ENCODE peak calls at places on chromosomes 13 and 19, in nine cellular contexts. One of them, this sample, is unnamed.

GRCh38 chr13:51435002-51435578 is 17.7 kb downstream of the INTS6 start:
- DNase-seq in cerebellar cortex: no peak
- DNase-seq in type B pancreatic cell: no peak
- DNase-seq in dorsolateral prefrontal cortex: no peak
- DNase-seq in substantia nigra: no peak
- DNase-seq in heart left ventricle: no peak
- DNase-seq in GM04503: no peak
- DNase-seq in progenitor cell of endocrine pancreas: no peak
- DNase-seq in cardiac fibroblast: peak
- DNase-seq in this sample: no peak

GRCh38 chr19:35648017-35648961 is at the start of gene COX6B1:
- DNase-seq in type B pancreatic cell: peak
- DNase-seq in heart left ventricle: peak
- DNase-seq in substantia nigra: peak
- DNase-seq in dorsolateral prefrontal cortex: peak
- DNase-seq in cerebellar cortex: peak
- DNase-seq in GM04503: peak
- DNase-seq in progenitor cell of endocrine pancreas: peak
- DNase-seq in cardiac fibroblast: peak
- DNase-seq in this sample: peak

GRCh38 chr19:48121909-48122371 is 11.3 kb upstream of the PLA2G4C start:
- DNase-seq in progenitor cell of endocrine pancreas: no peak
- DNase-seq in heart left ventricle: no peak
- DNase-seq in GM04503: no peak
- DNase-seq in type B pancreatic cell: no peak
- DNase-seq in cardiac fibroblast: peak
- DNase-seq in dorsolateral prefrontal cortex: no peak
- DNase-seq in substantia nigra: no peak
- DNase-seq in cerebellar cortex: no peak
- DNase-seq in this sample: no peak

GRCh38 chr19:34838753-34839431 is 65.9 kb upstream of the ZNF599 start:
- DNase-seq in cerebellar cortex: no peak
- DNase-seq in substantia nigra: no peak
- DNase-seq in progenitor cell of endocrine pancreas: peak
- DNase-seq in heart left ventricle: no peak
- DNase-seq in cardiac fibroblast: peak
- DNase-seq in dorsolateral prefrontal cortex: no peak
- DNase-seq in GM04503: no peak
- DNase-seq in type B pancreatic cell: peak
- DNase-seq in this sample: no peak

GRCh38 chr19:14368011-14368513 is 13.2 kb upstream of the ADGRE5 start:
- DNase-seq in dorsolateral prefrontal cortex: no peak
- DNase-seq in substantia nigra: no peak
- DNase-seq in progenitor cell of endocrine pancreas: no peak
- DNase-seq in cerebellar cortex: no peak
- DNase-seq in type B pancreatic cell: no peak
- DNase-seq in heart left ventricle: no peak
- DNase-seq in cardiac fibroblast: no peak
- DNase-seq in GM04503: no peak
- DNase-seq in this sample: no peak

GRCh38 chr13:109344552-109345157 is 441.7 kb downstream of the IRS2 start:
- DNase-seq in progenitor cell of endocrine pancreas: no peak
- DNase-seq in cardiac fibroblast: peak
- DNase-seq in type B pancreatic cell: no peak
- DNase-seq in heart left ventricle: no peak
- DNase-seq in cerebellar cortex: no peak
- DNase-seq in substantia nigra: no peak
- DNase-seq in GM04503: peak
- DNase-seq in dorsolateral prefrontal cortex: no peak
- DNase-seq in this sample: no peak

GRCh38 chr19:42115219-42115618 is 17.0 kb downstream of the POU2F2 start:
- DNase-seq in type B pancreatic cell: no peak
- DNase-seq in cardiac fibroblast: peak
- DNase-seq in dorsolateral prefrontal cortex: no peak
- DNase-seq in heart left ventricle: no peak
- DNase-seq in cerebellar cortex: no peak
- DNase-seq in GM04503: no peak
- DNase-seq in substantia nigra: no peak
- DNase-seq in progenitor cell of endocrine pancreas: no peak
- DNase-seq in this sample: no peak

GRCh38 chr13:74641586-74641985 is 507.4 kb upstream of the KLF12 start:
- DNase-seq in progenitor cell of endocrine pancreas: no peak
- DNase-seq in heart left ventricle: no peak
- DNase-seq in GM04503: peak
- DNase-seq in dorsolateral prefrontal cortex: no peak
- DNase-seq in substantia nigra: no peak
- DNase-seq in cerebellar cortex: no peak
- DNase-seq in type B pancreatic cell: no peak
- DNase-seq in cardiac fibroblast: no peak
- DNase-seq in this sample: no peak

GRCh38 chr19:5090780-5091575 is 122.1 kb downstream of the KDM4B start:
- DNase-seq in GM04503: peak
- DNase-seq in cerebellar cortex: no peak
- DNase-seq in progenitor cell of endocrine pancreas: no peak
- DNase-seq in cardiac fibroblast: peak
- DNase-seq in substantia nigra: no peak
- DNase-seq in heart left ventricle: peak
- DNase-seq in dorsolateral prefrontal cortex: no peak
- DNase-seq in type B pancreatic cell: no peak
- DNase-seq in this sample: no peak

GRCh38 chr19:43380771-43381386 is 27.4 kb downstream of the CD177 start:
- DNase-seq in type B pancreatic cell: no peak
- DNase-seq in cardiac fibroblast: no peak
- DNase-seq in heart left ventricle: no peak
- DNase-seq in cerebellar cortex: no peak
- DNase-seq in GM04503: no peak
- DNase-seq in progenitor cell of endocrine pancreas: no peak
- DNase-seq in substantia nigra: no peak
- DNase-seq in dorsolateral prefrontal cortex: no peak
- DNase-seq in this sample: no peak

GRCh38 chr13:33366469-33367062 is 81.0 kb upstream of the STARD13 start:
- DNase-seq in progenitor cell of endocrine pancreas: no peak
- DNase-seq in type B pancreatic cell: no peak
- DNase-seq in dorsolateral prefrontal cortex: no peak
- DNase-seq in substantia nigra: no peak
- DNase-seq in heart left ventricle: no peak
- DNase-seq in GM04503: no peak
- DNase-seq in cerebellar cortex: no peak
- DNase-seq in cardiac fibroblast: no peak
- DNase-seq in this sample: no peak

GRCh38 chr19:40217921-40218890 is at the start of gene TTC9B:
- DNase-seq in progenitor cell of endocrine pancreas: no peak
- DNase-seq in cerebellar cortex: peak
- DNase-seq in substantia nigra: no peak
- DNase-seq in type B pancreatic cell: peak
- DNase-seq in dorsolateral prefrontal cortex: peak
- DNase-seq in GM04503: no peak
- DNase-seq in cardiac fibroblast: peak
- DNase-seq in heart left ventricle: no peak
- DNase-seq in this sample: no peak

GRCh38 chr19:33348301-33349010 is 25.1 kb upstream of the CEBPG start:
- DNase-seq in cerebellar cortex: no peak
- DNase-seq in type B pancreatic cell: no peak
- DNase-seq in GM04503: no peak
- DNase-seq in dorsolateral prefrontal cortex: no peak
- DNase-seq in heart left ventricle: no peak
- DNase-seq in cardiac fibroblast: peak
- DNase-seq in substantia nigra: no peak
- DNase-seq in progenitor cell of endocrine pancreas: no peak
- DNase-seq in this sample: no peak

GRCh38 chr19:19053508-19054314 is 10.1 kb upstream of the SLC25A42 start:
- DNase-seq in cerebellar cortex: peak
- DNase-seq in heart left ventricle: peak
- DNase-seq in dorsolateral prefrontal cortex: peak
- DNase-seq in progenitor cell of endocrine pancreas: peak
- DNase-seq in GM04503: no peak
- DNase-seq in type B pancreatic cell: no peak
- DNase-seq in cardiac fibroblast: peak
- DNase-seq in substantia nigra: peak
- DNase-seq in this sample: no peak

This sample was measured in cardiac septum.